ENCODE peak calls at places on chromosome 16, in seven cellular contexts. J is neural progenitor cell; M is stomach; B is CD8-positive, alpha-beta memory T cell; H is prostate gland; S is DND-41; A is naive thymus-derived CD4-positive, alpha-beta T cell. L is an unnamed sample.

GRCh38 chr16:72990003-72990521 is 57.9 kb downstream of the ZFHX3 start:
- DNase-seq in J (peak; percentile 45), M (peak; percentile 61), B (no peak), H (peak; percentile 97), S (no peak), A (no peak), L (no peak)

GRCh38 chr16:56789360-56789759 is 59.4 kb downstream of the NUP93 start:
- DNase-seq in J (no peak), M (peak; percentile 73), B (peak; percentile 13), H (peak; percentile 52), S (peak; percentile 59), A (no peak), L (peak; percentile 52)

GRCh38 chr16:59593256-59593655 is 859.1 kb upstream of the GOT2 start:
- DNase-seq in J (no peak), M (no peak), B (no peak), H (no peak), S (no peak), A (no peak), L (no peak)

GRCh38 chr16:48963306-48963705 is 318.3 kb downstream of the CBLN1 start:
- DNase-seq in J (no peak), M (no peak), B (no peak), H (no peak), S (no peak), A (no peak), L (no peak)

GRCh38 chr16:55264949-55265348 is 59.1 kb upstream of the IRX6 start:
- DNase-seq in J (no peak), M (no peak), B (no peak), H (peak; percentile 7), S (no peak), A (no peak), L (no peak)

GRCh38 chr16:3866703-3867431 is 13.6 kb downstream of the CREBBP start:
- DNase-seq in J (no peak), M (no peak), B (no peak), H (no peak), S (no peak), A (no peak), L (no peak)

GRCh38 chr16:19696312-19696711 is 21.7 kb downstream of the KNOP1 start:
- DNase-seq in J (no peak), M (peak; percentile 86), B (peak; percentile 62), H (peak; percentile 75), S (peak; percentile 86), A (peak; percentile 86), L (peak; percentile 74)

GRCh38 chr16:4723071-4723767 is 10.9 kb downstream of the ANKS3 start:
- DNase-seq in J (no peak), M (no peak), B (no peak), H (no peak), S (no peak), A (no peak), L (peak; percentile 16)

GRCh38 chr16:80084614-80085013 is 456.2 kb upstream of the DYNLRB2 start:
- DNase-seq in J (peak; percentile 87), M (peak; percentile 51), B (no peak), H (peak; percentile 58), S (no peak), A (no peak), L (no peak)

GRCh38 chr16:17386229-17386628 is 84.5 kb downstream of the XYLT1 start:
- DNase-seq in J (peak; percentile 78), M (no peak), B (no peak), H (no peak), S (no peak), A (no peak), L (no peak)

GRCh38 chr16:57091200-57091989 is 988 bp upstream of the CPNE2 start:
- DNase-seq in J (peak; percentile 31), M (peak; percentile 33), B (no peak), H (no peak), S (no peak), A (no peak), L (peak; percentile 83)

GRCh38 chr16:12573730-12574383 is 229.8 kb downstream of the CPPED1 start:
- DNase-seq in J (peak; percentile 70), M (peak; percentile 79), B (no peak), H (peak; percentile 31), S (peak; percentile 69), A (peak; percentile 36), L (peak; percentile 62)

GRCh38 chr16:14321542-14321941 is 250.4 kb downstream of the MRTFB start:
- DNase-seq in J (no peak), M (no peak), B (no peak), H (no peak), S (no peak), A (no peak), L (no peak)

GRCh38 chr16:81473561-81473960 is 29.0 kb downstream of the CMIP start:
- DNase-seq in J (no peak), M (no peak), B (no peak), H (no peak), S (no peak), A (no peak), L (no peak)

GRCh38 chr16:50378417-50378816 is 9.6 kb upstream of the BRD7 start:
- DNase-seq in J (no peak), M (no peak), B (no peak), H (no peak), S (no peak), A (no peak), L (no peak)

GRCh38 chr16:10601444-10602401 is 21.3 kb upstream of the EMP2 start:
- DNase-seq in J (no peak), M (no peak), B (no peak), H (peak; percentile 67), S (no peak), A (no peak), L (peak; percentile 84)
- H3K27ac ChIP-seq in J (no peak overlapping the region), M (no peak overlapping the region), B (no peak overlapping the region), H (peak overlapping the region; percentile 37), S (no peak overlapping the region), A (no peak overlapping the region), L (peak overlapping the region; percentile 81)

GRCh38 chr16:11310997-11311561 is 29.9 kb upstream of the PRM1 start:
- DNase-seq in J (no peak), M (no peak), B (peak; percentile 73), H (no peak), S (peak; percentile 50), A (peak; percentile 77), L (no peak)

GRCh38 chr16:11314309-11314894 is 30.9 kb upstream of the RMI2 start:
- DNase-seq in J (no peak), M (no peak), B (no peak), H (no peak), S (no peak), A (no peak), L (no peak)

GRCh38 chr16:11310634-11310977 is 29.5 kb upstream of the PRM1 start:
- DNase-seq in J (no peak), M (no peak), B (no peak), H (no peak), S (no peak), A (no peak), L (no peak)

GRCh38 chr16:11313493-11314308 is 31.6 kb upstream of the RMI2 start:
- DNase-seq in J (no peak), M (no peak), B (no peak), H (no peak), S (no peak), A (no peak), L (no peak)

GRCh38 chr16:11312718-11313492 is 31.8 kb upstream of the PRM1 start:
- DNase-seq in J (no peak), M (peak; percentile 59), B (no peak), H (no peak), S (peak; percentile 79), A (peak; percentile 17), L (no peak)
- H3K4me3 ChIP-seq in J (no peak overlapping the region), M (no peak overlapping the region), B (no peak overlapping the region), H (no peak overlapping the region), S (peak overlapping the region; percentile 33), A (peak overlapping the region; percentile 23), L (no peak overlapping the region)

DNA sequence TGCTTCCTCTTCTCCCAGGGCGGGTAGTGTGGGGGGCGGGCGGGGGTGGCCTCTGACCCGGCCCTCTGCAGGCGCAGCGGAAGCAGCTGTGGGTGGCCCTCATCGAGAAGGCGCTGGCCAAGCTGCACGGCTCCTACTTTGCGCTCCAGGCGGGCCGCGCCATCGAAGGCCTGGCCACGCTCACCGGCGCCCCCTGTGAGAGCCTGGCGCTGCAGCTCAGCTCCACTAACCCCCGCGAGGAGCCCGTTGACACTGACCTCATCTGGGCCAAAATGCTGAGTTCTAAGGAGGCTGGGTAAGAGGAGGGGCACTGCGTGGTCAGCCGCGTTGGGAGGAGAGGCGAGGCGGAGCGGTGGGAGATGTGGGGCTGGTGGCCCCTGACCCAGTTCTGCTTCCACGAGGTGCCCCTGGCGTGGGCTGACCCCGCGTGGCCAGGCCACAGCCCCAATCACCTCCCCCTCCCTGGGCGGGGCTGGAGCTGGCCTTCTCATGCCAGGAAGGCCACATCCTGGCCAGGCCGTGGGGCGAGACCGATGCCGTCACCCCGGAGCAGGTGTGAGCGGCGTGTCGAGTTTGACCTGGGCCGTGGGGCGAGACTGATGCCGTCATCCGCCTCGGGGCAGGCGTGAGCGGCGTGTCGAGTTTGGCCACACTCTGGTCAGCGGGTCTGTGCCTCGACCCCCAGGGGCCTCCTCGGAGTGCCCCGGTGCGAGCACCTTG is 10.5 kb upstream of the PRR35 start:
- DNase-seq in J (peak; percentile 33), M (no peak), B (no peak), H (no peak), S (no peak), A (no peak), L (no peak)
- H3K4me1 ChIP-seq in J (no peaks in the 10 kb centered on the region), M (peaks cover 11% of the 10 kb centered on the region), B (no peaks in the 10 kb centered on the region), H (no peaks in the 10 kb centered on the region), S (no peaks in the 10 kb centered on the region), A (no peaks in the 10 kb centered on the region), L (no peaks in the 10 kb centered on the region)

GRCh38 chr16:58317608-58318152 is 22.9 kb upstream of the PRSS54 start:
- DNase-seq in J (no peak), M (no peak), B (no peak), H (no peak), S (no peak), A (no peak), L (no peak)
- H3K27ac ChIP-seq in J (no peak overlapping the region), M (no peak overlapping the region), B (no peak overlapping the region), H (no peak overlapping the region), S (no peak overlapping the region), A (no peak overlapping the region), L (peak overlapping the region; percentile 24)